ENCODE peak calls at places on chromosomes 12 and 14, in six cellular contexts. F is HEK293T, V is astrocyte of the hippocampus, E is PC-9, R is dorsolateral prefrontal cortex, J is lower lobe of right lung. N is an unnamed sample.

GRCh38 chr12:24088751-24089150 is 139.3 kb upstream of the SOX5 start:
- DNase-seq in F (no peak), V (no peak), E (no peak), R (no peak), J (no peak), N (no peak)

GRCh38 chr12:48004039-48004940 is at the start of gene COL2A1:
- DNase-seq in F (no peak), V (peak), E (no peak), R (no peak), J (no peak), N (no peak)

GRCh38 chr14:103133213-103134140 is 10.2 kb downstream of the TNFAIP2 start:
- DNase-seq in F (no peak), V (no peak), E (no peak), R (no peak), J (no peak), N (no peak)

GRCh38 chr14:96413526-96413925 is 21.6 kb downstream of the AK7 start:
- DNase-seq in F (no peak), V (no peak), E (no peak), R (no peak), J (no peak), N (no peak)

GRCh38 chr12:114213055-114213561 is 192.8 kb downstream of the TBX5 start:
- DNase-seq in F (no peak), V (no peak), E (no peak), R (no peak), J (no peak), N (no peak)

GRCh38 chr14:96804821-96805374 is 7.7 kb downstream of the VRK1 start:
- DNase-seq in F (no peak), V (no peak), E (no peak), R (no peak), J (no peak), N (no peak)

GRCh38 chr14:73239463-73240241 is 2.3 kb downstream of the PAPLN start:
- DNase-seq in F (no peak), V (peak), E (no peak), R (peak), J (peak), N (peak)

GRCh38 chr14:106518054-106518943 is 991.9 kb downstream of the TMEM121 start:
- DNase-seq in F (no peak), V (no peak), E (no peak), R (no peak), J (peak), N (no peak)

GRCh38 chr14:29805415-29806123 is 122.1 kb downstream of the PRKD1 start:
- DNase-seq in F (peak), V (peak), E (peak), R (no peak), J (peak), N (peak)

GRCh38 chr14:32480337-32480736 is 151.2 kb downstream of the AKAP6 start:
- DNase-seq in F (no peak), V (no peak), E (no peak), R (no peak), J (no peak), N (peak)